ENCODE peak calls at places on chromosome 18, in nine cellular contexts. Q, I, X, B, C, A, G, U and K are unnamed samples.

GRCh38 chr18:41873730-41874129 is 81.3 kb upstream of the PIK3C3 start:
- DNase-seq in B (no peak), C (no peak), A (no peak), X (no peak), G (no peak), U (no peak), Q (no peak), I (no peak), K (no peak)

GRCh38 chr18:61637905-61638304 is 254.9 kb downstream of the RNF152 start:
- DNase-seq in I (no peak), C (peak), Q (no peak), U (no peak), A (no peak), B (no peak), X (no peak), G (no peak), K (no peak)

GRCh38 chr18:74175658-74176057 is 27.3 kb downstream of the TIMM21 start:
- DNase-seq in B (no peak), G (no peak), U (no peak), I (no peak), A (no peak), C (no peak), X (no peak), Q (no peak), K (no peak)

GRCh38 chr18:44725300-44726096 is 44.8 kb downstream of the SETBP1 start:
- DNase-seq in U (no peak), X (no peak), I (peak), C (no peak), G (peak), B (peak), A (no peak), Q (no peak), K (peak)

GRCh38 chr18:6624729-6625308 is 104.7 kb upstream of the ARHGAP28 start:
- DNase-seq in U (no peak), Q (no peak), X (no peak), I (no peak), G (no peak), C (no peak), A (no peak), B (no peak), K (no peak)

GRCh38 chr18:51447351-51447896 is 249.9 kb upstream of the MEX3C start:
- DNase-seq in B (peak), U (no peak), C (peak), Q (no peak), I (peak), G (peak), A (no peak), X (no peak), K (no peak)

GRCh38 chr18:47970664-47971523 is 40.4 kb upstream of the SMAD2 start:
- DNase-seq in A (no peak), G (no peak), B (no peak), Q (no peak), U (no peak), C (no peak), I (no peak), X (no peak), K (no peak)

GRCh38 chr18:48022531-48023330 is 92.3 kb upstream of the SMAD2 start:
- DNase-seq in Q (peak), A (peak), G (peak), U (peak), C (no peak), I (peak), X (no peak), B (no peak), K (peak)

GRCh38 chr18:59900222-59901128 is 679 bp downstream of the PMAIP1 start:
- DNase-seq in Q (peak), U (peak), G (peak), X (no peak), A (no peak), B (peak), C (peak), I (peak), K (peak)

GRCh38 chr18:10051877-10052631 is 138.2 kb downstream of the VAPA start:
- DNase-seq in B (peak), G (peak), U (no peak), A (no peak), I (peak), C (no peak), Q (no peak), X (no peak), K (no peak)

GRCh38 chr18:47997338-47997780 is 66.9 kb upstream of the SMAD2 start:
- DNase-seq in Q (no peak), B (no peak), I (no peak), U (peak), A (no peak), G (no peak), C (no peak), X (no peak), K (peak)

GRCh38 chr18:9109523-9109922 is 7.0 kb downstream of the NDUFV2 start:
- DNase-seq in Q (no peak), C (no peak), B (no peak), G (no peak), A (no peak), U (no peak), X (no peak), I (no peak), K (no peak)

GRCh38 chr18:8260319-8260718 is 348.9 kb upstream of the RAB12 start:
- DNase-seq in U (no peak), B (no peak), C (no peak), G (no peak), Q (no peak), X (no peak), I (no peak), A (no peak), K (no peak)

GRCh38 chr18:7953085-7953958 is 386.2 kb downstream of the PTPRM start:
- DNase-seq in U (no peak), C (no peak), G (no peak), I (no peak), B (no peak), Q (no peak), X (no peak), A (no peak), K (no peak)

GRCh38 chr18:6959110-6959509 is 158.5 kb downstream of the LAMA1 start:
- DNase-seq in Q (no peak), C (no peak), B (no peak), X (no peak), A (no peak), G (no peak), U (no peak), I (no peak), K (no peak)

GRCh38 chr18:61589724-61590065 is 256.5 kb downstream of the CDH20 start:
- DNase-seq in I (no peak), Q (no peak), X (no peak), G (no peak), B (no peak), U (peak), C (no peak), A (no peak), K (no peak)

GRCh38 chr18:7626922-7627440 is 59.9 kb downstream of the PTPRM start:
- DNase-seq in I (no peak), U (peak), X (no peak), A (peak), G (peak), C (peak), B (no peak), Q (no peak), K (no peak)

GRCh38 chr18:50231621-50232020 is 34.7 kb downstream of the CFAP53 start:
- DNase-seq in X (no peak), U (no peak), I (no peak), B (no peak), C (no peak), A (no peak), G (no peak), Q (no peak), K (no peak)

GRCh38 chr18:42047721-42048120 is 92.7 kb downstream of the PIK3C3 start:
- DNase-seq in B (no peak), X (no peak), I (no peak), G (no peak), A (no peak), U (no peak), Q (no peak), C (no peak), K (no peak)

GRCh38 chr18:28855989-28856388 is 679.1 kb upstream of the CDH2 start:
- DNase-seq in C (no peak), X (no peak), A (no peak), Q (no peak), G (no peak), U (no peak), I (no peak), B (no peak), K (no peak)

GRCh38 chr18:70036771-70037452 is 89.2 kb upstream of the CD226 start:
- DNase-seq in B (no peak), X (no peak), Q (peak), G (no peak), C (peak), U (no peak), I (no peak), A (no peak), K (peak)

GRCh38 chr18:27227721-27228120 is 42.6 kb upstream of the CHST9 start:
- DNase-seq in C (no peak), A (no peak), G (no peak), Q (no peak), X (no peak), B (no peak), I (no peak), U (no peak), K (no peak)

GRCh38 chr18:45408218-45408617 is 207.1 kb upstream of the SLC14A2 start:
- DNase-seq in C (no peak), A (no peak), B (no peak), U (no peak), Q (no peak), G (no peak), I (no peak), X (no peak), K (no peak)

GRCh38 chr18:23012249-23012648 is 79.1 kb downstream of the RBBP8 start:
- DNase-seq in A (no peak), U (no peak), Q (no peak), G (no peak), B (no peak), C (no peak), X (no peak), I (no peak), K (no peak)

GRCh38 chr18:7754258-7754657 is 187.1 kb downstream of the PTPRM start:
- DNase-seq in Q (no peak), I (no peak), U (no peak), C (no peak), G (no peak), B (no peak), A (no peak), X (no peak), K (no peak)

GRCh38 chr18:36175481-36175880 is 11.8 kb upstream of the MOCOS start:
- DNase-seq in U (no peak), G (no peak), I (no peak), X (no peak), A (no peak), C (no peak), B (no peak), Q (no peak), K (no peak)

GRCh38 chr18:49664086-49664890 is 102.4 kb downstream of the LIPG start:
- DNase-seq in U (no peak), Q (no peak), B (peak), A (no peak), X (no peak), C (peak), I (no peak), G (no peak), K (no peak)

GRCh38 chr18:36389811-36390581 is 92.5 kb downstream of the FHOD3 start:
- DNase-seq in B (peak), I (no peak), C (no peak), X (no peak), G (no peak), Q (no peak), A (no peak), U (no peak), K (no peak)

GRCh38 chr18:62897153-62897552 is 181.8 kb downstream of the PHLPP1 start:
- DNase-seq in C (no peak), I (no peak), A (peak), X (no peak), U (no peak), G (no peak), Q (no peak), B (no peak), K (no peak)

GRCh38 chr18:30288662-30289414 is 753.7 kb downstream of the DSC3 start:
- DNase-seq in U (no peak), B (no peak), C (no peak), G (no peak), X (no peak), Q (no peak), I (no peak), A (no peak), K (no peak)

GRCh38 chr18:23141022-23141999 is 6.0 kb downstream of the CABLES1 start:
- DNase-seq in A (no peak), I (peak), C (peak), X (no peak), Q (no peak), B (peak), G (peak), U (no peak), K (peak)

GRCh38 chr18:23225518-23225917 is 90.2 kb downstream of the CABLES1 start:
- DNase-seq in U (no peak), G (peak), B (no peak), X (no peak), Q (no peak), I (no peak), C (no peak), A (peak), K (no peak)

DNA sequence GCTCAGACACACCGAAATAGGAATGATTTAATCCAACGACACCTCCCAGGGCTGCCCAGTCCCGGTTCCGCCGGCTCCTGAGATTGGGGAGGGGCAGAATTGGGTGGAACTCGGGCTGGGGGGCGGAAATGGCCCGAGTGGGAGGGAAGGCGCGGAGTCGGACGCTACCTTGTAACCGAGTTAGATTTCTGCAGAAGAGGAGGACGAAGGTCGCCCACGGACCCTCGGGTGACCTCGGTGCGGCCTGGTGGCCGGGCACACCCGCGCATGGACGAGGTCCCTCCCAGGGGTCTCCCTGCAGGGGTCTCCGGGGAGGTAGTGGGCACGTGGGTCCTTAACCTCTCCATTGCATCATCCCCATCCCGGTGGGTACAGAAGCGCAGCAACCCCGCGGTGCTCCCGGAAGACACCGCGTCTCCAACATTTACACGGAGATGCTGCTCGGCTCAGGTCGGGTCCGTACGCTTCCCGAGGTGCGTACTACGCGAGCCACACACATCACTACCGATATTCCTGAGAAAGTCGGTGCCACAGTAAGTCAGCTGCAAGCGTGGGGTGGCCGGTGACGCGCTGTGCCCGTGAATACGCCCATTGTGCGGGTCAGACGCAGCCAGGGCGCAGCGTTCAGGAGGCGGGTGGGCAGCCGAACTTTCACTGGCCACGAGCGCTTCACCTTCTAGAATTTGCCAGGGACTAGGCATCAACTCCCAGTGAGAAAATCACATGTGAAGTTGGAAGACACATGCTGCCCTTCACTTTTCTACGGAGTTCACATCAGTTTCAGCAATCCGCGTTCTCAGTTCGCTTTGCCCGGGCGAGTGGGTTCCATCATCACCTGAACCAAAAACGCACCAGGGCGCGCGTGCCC is 3.0 kb downstream of the ZNF516 start:
- DNase-seq in A (no peak), U (peak), X (no peak), B (no peak), Q (no peak), C (peak), G (peak), I (peak), K (peak)
- TF ChIP-seq POLR2A in A (no peak), U (no peak), X (no peak), B (no peak), Q (no peak), C (peak), G (peak), I (peak), K (no peak)

GRCh38 chr18:3388323-3388722 is 61.6 kb upstream of the TGIF1 start:
- DNase-seq in Q (no peak), C (no peak), I (no peak), U (no peak), B (no peak), A (no peak), G (no peak), X (no peak), K (no peak)
- TF ChIP-seq POLR2A in Q (no peak), C (no peak), I (no peak), U (no peak), B (no peak), A (no peak), G (no peak), X (no peak), K (no peak)

DNA sequence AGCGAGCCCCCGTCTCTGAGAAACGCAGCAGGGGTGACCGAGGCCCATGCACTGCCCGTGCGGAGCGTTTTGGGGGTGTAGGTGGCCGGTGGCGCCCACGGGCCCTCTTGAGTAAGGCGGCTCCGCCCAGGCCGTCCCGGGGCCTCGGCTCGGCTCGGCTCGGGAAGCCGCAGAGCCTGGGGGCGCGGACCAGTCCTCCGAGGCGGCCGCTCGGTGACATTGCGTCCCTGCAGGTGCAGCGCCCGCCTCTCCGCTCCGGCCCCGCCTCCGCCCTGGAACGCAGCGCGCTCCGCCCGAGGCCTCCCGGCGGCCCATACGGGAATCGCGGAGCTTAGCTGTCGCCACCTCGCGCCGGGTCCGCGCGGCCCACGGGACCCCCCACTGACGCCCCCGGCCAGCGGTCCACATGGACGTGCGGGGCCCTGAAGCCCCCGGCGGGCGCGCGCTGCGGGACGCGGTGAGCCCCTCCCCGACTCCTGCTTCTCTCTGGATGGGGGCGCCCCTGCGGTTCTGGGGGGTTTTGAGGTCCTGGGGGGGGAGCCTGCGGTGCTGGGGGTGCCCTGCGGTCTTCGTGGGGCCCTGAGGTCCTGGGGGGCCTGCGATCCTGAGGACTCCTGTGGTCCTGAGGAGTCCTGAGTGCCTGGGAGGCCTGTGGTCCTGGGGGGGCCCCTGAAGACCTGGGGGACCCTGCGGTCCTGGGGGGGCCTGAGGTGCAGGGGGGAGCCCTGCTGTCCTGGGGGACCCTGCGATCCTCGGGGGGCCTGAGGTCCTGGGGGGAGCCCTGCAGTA is at the start of gene HSBP1L1:
- DNase-seq in X (no peak), C (peak), U (peak), B (peak), I (peak), Q (peak), A (no peak), G (peak), K (peak)
- TF ChIP-seq POLR2A in X (peak), C (peak), U (peak), B (no peak), I (peak), Q (peak), A (no peak), G (peak), K (no peak)

DNA sequence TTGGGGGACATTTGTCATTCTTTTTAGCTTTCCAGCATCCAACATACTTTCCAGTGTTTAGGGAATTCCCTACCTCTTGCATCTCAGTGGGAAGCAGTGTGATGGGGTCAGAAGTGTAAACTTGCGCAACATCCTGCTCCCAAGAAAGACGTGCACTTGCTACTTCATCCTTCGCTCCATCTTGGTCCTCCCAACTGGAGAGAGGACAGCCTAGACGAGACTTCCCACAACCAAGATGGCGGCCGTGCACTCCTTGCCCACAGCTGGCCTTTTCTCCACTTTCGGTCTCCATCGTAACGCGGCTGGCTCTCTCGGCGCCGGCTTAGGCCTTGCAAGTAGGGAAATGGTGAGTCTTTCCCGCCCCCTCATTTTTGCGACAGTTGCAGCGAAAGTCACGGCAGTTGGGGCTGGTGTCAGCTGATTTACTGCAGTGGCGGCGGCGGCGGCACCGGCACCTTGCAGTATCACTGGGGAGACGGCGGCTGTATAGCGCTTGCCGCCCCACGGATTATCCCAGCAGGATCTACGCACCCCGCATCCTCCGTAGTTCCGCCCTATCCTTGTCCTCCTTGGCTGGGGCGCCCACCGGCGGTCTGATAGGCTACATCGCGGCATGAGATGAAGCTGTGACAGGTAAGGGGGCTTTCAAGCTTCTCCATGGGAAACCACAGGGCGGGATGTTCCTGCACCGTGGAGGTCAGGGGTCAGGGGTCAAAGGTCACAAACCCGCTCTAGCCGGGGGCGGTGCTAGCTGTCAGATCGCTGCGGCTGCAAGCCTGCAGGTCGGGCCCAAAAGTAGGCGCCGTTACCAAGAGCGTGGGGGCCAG is at the start of gene WDR7:
- DNase-seq in C (peak), X (peak), A (peak), Q (peak), U (peak), I (peak), G (peak), B (peak), K (peak)
- TF ChIP-seq POLR2A in C (peak), X (peak), A (peak), Q (peak), U (no peak), I (peak), G (peak), B (peak), K (peak)